ENCODE peak calls at places on chromosomes 12 and 14, in ten cellular contexts. U is sigmoid colon; O is CD8-positive, alpha-beta T cell; S is uterus; W is neural progenitor cell; F is thyroid gland; D is right atrium auricular region; M is endodermal cell; Y is tibial nerve; Z is tibial artery. I is an unnamed sample.

GRCh38 chr12:86233126-86233525 is 23.1 kb downstream of the MGAT4C start:
- DNase-seq in U (no peak), S (no peak), F (no peak), M (no peak), W (no peak), D (no peak), Y (no peak), O (no peak), Z (no peak), I (no peak)

GRCh38 chr14:91482278-91483023 is 27.7 kb downstream of the PPP4R3A start:
- DNase-seq in W (no peak), F (no peak), Z (no peak), O (no peak), Y (no peak), U (no peak), S (no peak), M (no peak), D (no peak), I (no peak)

GRCh38 chr12:51132693-51133092 is 40.2 kb downstream of the TFCP2 start:
- DNase-seq in M (no peak), Y (no peak), W (no peak), Z (no peak), F (no peak), D (no peak), O (no peak), U (no peak), S (no peak), I (no peak)

GRCh38 chr14:47439953-47440352 is 235.5 kb downstream of the MDGA2 start:
- DNase-seq in U (no peak), W (peak), F (no peak), Y (no peak), D (no peak), M (peak), S (no peak), O (no peak), Z (no peak), I (no peak)

GRCh38 chr14:64544607-64545312 is 4.2 kb downstream of the HSPA2 start:
- DNase-seq in S (no peak), F (no peak), Z (no peak), M (no peak), W (no peak), Y (no peak), U (no peak), D (no peak), O (no peak), I (no peak)

GRCh38 chr12:61757831-61758505 is 502.2 kb upstream of the USP15 start:
- DNase-seq in D (no peak), Y (no peak), M (no peak), W (no peak), S (no peak), O (no peak), U (no peak), F (no peak), Z (no peak), I (no peak)

GRCh38 chr14:100471451-100472093 is 115.6 kb downstream of the BEGAIN start:
- DNase-seq in O (no peak), D (no peak), W (peak), Z (no peak), Y (no peak), M (no peak), U (no peak), F (no peak), S (no peak), I (no peak)

GRCh38 chr12:12024958-12025682 is 45.6 kb upstream of the BCL2L14 start:
- DNase-seq in D (peak), Z (no peak), M (peak), S (no peak), O (no peak), U (no peak), F (no peak), W (no peak), Y (no peak), I (no peak)

GRCh38 chr12:6452245-6452731 is 446 bp downstream of the TAPBPL start:
- DNase-seq in U (peak), Z (no peak), O (no peak), M (no peak), F (peak), D (no peak), W (peak), S (peak), Y (peak), I (no peak)

GRCh38 chr14:33534636-33535035 is 416.2 kb downstream of the EGLN3 start:
- DNase-seq in F (no peak), O (no peak), Y (no peak), M (no peak), D (no peak), Z (no peak), S (no peak), U (no peak), W (no peak), I (no peak)

GRCh38 chr14:52003324-52003723 is 14.0 kb downstream of the RTRAF start:
- DNase-seq in M (no peak), U (no peak), W (no peak), D (no peak), Z (no peak), O (no peak), Y (no peak), S (no peak), F (no peak), I (no peak)

GRCh38 chr12:1281683-1282366 is 290.8 kb downstream of the ERC1 start:
- DNase-seq in Z (no peak), O (no peak), D (no peak), Y (no peak), S (peak), F (no peak), M (no peak), W (no peak), U (no peak), I (no peak)

GRCh38 chr12:71661977-71662522 is 1.6 kb downstream of the ZFC3H1 start:
- DNase-seq in W (no peak), M (no peak), Y (no peak), F (no peak), Z (no peak), D (no peak), O (no peak), S (no peak), U (no peak), I (no peak)

GRCh38 chr12:21483531-21483930 is 17.9 kb downstream of the RECQL start:
- DNase-seq in S (no peak), O (no peak), F (no peak), Y (no peak), U (no peak), W (no peak), D (no peak), M (no peak), Z (no peak), I (no peak)

GRCh38 chr14:97177016-97177415 is 379.8 kb downstream of the VRK1 start:
- DNase-seq in Y (no peak), Z (no peak), S (no peak), W (peak), F (no peak), D (no peak), O (no peak), U (no peak), M (peak), I (no peak)

GRCh38 chr12:58288191-58288590 is 346.8 kb downstream of the ATP23 start:
- DNase-seq in M (no peak), D (no peak), F (no peak), S (no peak), W (no peak), Y (no peak), U (no peak), O (no peak), Z (no peak), I (no peak)

GRCh38 chr14:87877877-87878276 is 115.1 kb downstream of the GALC start:
- DNase-seq in F (no peak), Y (no peak), M (no peak), S (no peak), U (no peak), Z (no peak), D (no peak), W (no peak), O (no peak), I (no peak)

GRCh38 chr14:52259452-52259851 is 8.0 kb upstream of the PTGDR start:
- DNase-seq in M (no peak), U (no peak), O (no peak), D (no peak), S (no peak), Z (no peak), W (no peak), F (no peak), Y (no peak), I (no peak)

GRCh38 chr12:92078167-92079053 is 67.2 kb downstream of the BTG1 start:
- DNase-seq in W (no peak), Z (peak), F (no peak), S (peak), D (no peak), Y (peak), U (peak), M (no peak), O (no peak), I (no peak)

GRCh38 chr12:75974323-75975273 is 57.0 kb downstream of the PHLDA1 start:
- DNase-seq in M (no peak), Y (no peak), F (no peak), S (no peak), W (peak), O (no peak), U (no peak), Z (no peak), D (no peak), I (no peak)

DNA sequence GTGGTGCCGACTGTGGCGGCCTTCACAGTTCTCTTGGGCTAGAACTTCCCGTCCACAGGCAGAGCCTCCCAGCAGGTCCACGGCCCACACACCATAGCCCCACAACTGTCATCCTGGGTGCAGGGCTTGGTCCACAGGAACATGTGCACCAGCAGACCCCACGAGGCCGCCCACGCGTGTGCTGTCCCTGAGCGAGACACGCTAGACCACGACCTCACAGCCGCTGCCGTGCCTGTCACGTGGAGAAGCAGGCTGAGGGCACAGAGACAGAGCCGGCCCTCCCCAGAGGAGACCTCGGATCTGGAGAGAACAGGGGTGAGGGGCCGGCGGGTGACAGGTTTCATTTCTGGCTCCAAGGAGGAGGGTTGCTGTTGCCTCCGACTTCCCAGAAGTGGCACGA is 8.9 kb upstream of the GALNT9 start:
- DNase-seq in Z (no peak), O (no peak), U (no peak), Y (no peak), M (no peak), S (no peak), D (no peak), F (no peak), W (no peak), I (no peak)
- H3K4me3 ChIP-seq in Z (no peak), O (no peak), U (no peak), Y (no peak), M (no peak), S (no peak), D (no peak), F (no peak), W (no peak), I (no peak)

GRCh38 chr14:23362200-23362599 is 2.8 kb downstream of the EFS start:
- DNase-seq in F (no peak), W (no peak), U (no peak), Z (no peak), D (no peak), O (no peak), M (peak), Y (no peak), S (no peak), I (no peak)

GRCh38 chr14:23360496-23360895 is 4.5 kb downstream of the EFS start:
- DNase-seq in D (no peak), M (peak), Z (no peak), U (no peak), Y (no peak), W (peak), F (no peak), O (no peak), S (no peak), I (no peak)

GRCh38 chr14:23359722-23360447 is 5.1 kb downstream of the EFS start:
- DNase-seq in Z (no peak), M (no peak), D (no peak), O (no peak), Y (no peak), W (no peak), S (no peak), U (no peak), F (no peak), I (no peak)

GRCh38 chr14:23361320-23361719 is 3.7 kb downstream of the EFS start:
- DNase-seq in D (no peak), S (no peak), U (no peak), M (peak), O (no peak), Z (peak), F (no peak), Y (no peak), W (no peak), I (no peak)

GRCh38 chr14:23361763-23362162 is 3.2 kb downstream of the EFS start:
- DNase-seq in D (no peak), M (no peak), U (no peak), W (no peak), Z (no peak), Y (no peak), F (no peak), O (no peak), S (no peak), I (no peak)
- H3K27ac ChIP-seq in D (no peak), M (no peak), U (peak), W (no peak), Z (no peak), Y (peak), F (no peak), O (no peak), S (peak), I (no peak)

DNA sequence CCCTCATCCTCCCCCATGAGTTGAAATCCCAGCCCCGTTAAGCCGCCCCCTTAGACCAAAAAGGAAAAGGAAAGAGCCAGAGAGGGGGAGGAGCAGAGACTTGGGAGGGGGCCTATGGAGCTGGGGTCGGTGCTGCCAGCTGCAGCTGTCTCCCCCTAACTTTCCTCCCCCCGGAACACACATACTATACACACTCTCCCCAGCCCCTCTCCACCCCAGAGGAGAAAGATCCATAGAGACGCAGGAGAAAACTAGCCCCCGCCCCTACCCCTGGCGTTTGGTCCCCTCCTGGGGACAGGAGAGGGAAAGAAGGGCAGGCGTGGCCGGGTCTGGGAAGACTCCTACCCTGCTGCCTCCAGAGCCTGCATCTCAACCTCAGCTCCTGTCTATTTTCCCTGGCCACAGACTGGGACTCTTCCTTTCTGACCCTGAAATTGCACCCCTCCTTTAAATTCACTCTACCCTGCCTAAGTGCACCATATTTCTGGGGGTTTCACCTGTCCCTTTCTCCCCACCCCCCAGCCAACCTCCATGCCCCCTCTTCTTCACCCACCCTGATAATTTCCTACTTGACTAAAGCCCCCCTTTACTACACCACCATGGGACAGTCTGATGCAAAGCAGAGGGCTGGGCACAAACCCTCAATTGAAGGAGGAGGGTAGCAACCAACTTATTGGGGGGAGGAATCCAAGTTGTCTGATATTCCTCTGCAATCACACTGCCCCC is 1.6 kb upstream of the HOXC9 start:
- DNase-seq in U (no peak), D (no peak), O (no peak), W (no peak), Z (no peak), Y (no peak), M (no peak), F (no peak), S (no peak), I (no peak)
- H3K4me3 ChIP-seq in U (no peak), D (no peak), O (no peak), W (no peak), Z (peak), Y (peak), M (no peak), F (no peak), S (no peak), I (no peak)

DNA sequence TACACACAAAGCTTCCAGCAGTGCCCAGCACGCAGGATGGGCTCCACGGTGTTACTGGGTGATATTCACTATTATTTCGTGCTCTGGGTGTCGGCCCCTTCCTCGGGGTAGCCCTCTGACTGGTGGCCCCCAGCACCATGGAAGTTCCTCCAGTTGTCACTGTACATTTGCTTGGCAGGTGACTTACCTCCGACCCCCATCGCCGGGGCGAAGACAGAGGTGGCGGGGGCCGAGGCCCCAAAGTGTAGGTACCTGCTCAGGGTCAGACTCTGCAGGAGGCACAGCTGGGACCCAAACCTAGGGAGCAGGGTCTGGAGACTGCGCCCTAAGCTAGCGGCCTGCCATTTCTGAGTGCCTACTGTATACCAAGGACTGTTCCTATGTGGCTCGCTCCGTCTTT is 98.9 kb downstream of the RFLNA start:
- DNase-seq in O (no peak), Z (no peak), U (no peak), F (no peak), S (no peak), M (no peak), W (no peak), Y (no peak), D (no peak), I (no peak)
- H3K27ac ChIP-seq in O (no peak), Z (peak), U (peak), F (peak), S (peak), M (no peak), W (no peak), Y (peak), D (peak), I (peak)

DNA sequence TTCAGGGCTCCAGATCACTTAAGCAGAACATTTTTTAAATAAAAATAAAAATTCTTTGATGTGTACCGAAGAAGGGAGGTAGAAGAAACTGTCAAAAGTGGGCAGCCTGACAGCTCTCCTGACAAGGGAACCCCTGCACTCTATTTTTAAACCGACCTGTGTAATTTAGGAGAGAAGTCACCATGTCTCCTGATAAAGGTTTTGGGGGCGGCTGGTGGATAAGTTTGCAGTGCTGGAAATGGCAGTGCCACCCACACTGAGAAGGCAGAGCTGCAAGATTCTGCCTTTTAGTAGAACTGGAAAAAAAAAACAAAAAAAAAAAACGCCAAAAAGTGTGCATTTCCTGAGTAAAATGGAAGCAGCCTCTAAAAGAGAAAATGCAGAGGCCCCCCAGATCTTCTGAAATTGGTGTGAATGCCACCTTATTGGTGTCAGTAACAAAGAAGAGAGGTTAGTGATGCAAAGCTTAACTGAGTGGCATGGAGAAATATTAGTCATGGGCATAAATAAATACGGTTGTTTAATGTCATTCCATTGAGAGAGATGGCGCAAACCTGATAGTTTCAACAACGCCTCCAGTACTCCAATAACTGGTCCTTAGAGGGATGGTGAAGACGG is 24.7 kb downstream of the DUSP6 start:
- DNase-seq in F (no peak), D (no peak), O (no peak), U (no peak), M (no peak), S (no peak), Y (no peak), Z (no peak), W (no peak), I (no peak)
- H3K4me3 ChIP-seq in F (no peak), D (no peak), O (no peak), U (no peak), M (no peak), S (no peak), Y (no peak), Z (no peak), W (no peak), I (no peak)

I was measured in thoracic aorta.